ENCODE peak calls at places on chromosomes 1 and 21, in ten cellular contexts. Q is left ventricle myocardium inferior, U is HFF-Myc, C is cardiac muscle cell, K is adipocyte, G is left lung, J is ascending aorta, A is K562, M is choroid plexus epithelial cell, W is tibial nerve. N is an unnamed sample.

GRCh38 chr1:161486806-161487482 is 18.3 kb upstream of the FCGR2A start:
- DNase-seq in U (peak), G (no peak), A (peak), J (no peak), K (peak), Q (no peak), W (no peak), M (peak), C (peak), N (peak)

GRCh38 chr1:180842052-180842451 is 70.6 kb upstream of the KIAA1614 start:
- DNase-seq in W (no peak), J (no peak), K (peak), M (peak), G (no peak), C (peak), Q (no peak), U (peak), A (no peak), N (no peak)

GRCh38 chr1:200971955-200972711 is 51.4 kb downstream of the KIF21B start:
- DNase-seq in W (peak), M (peak), A (peak), G (no peak), J (peak), K (peak), U (no peak), C (peak), Q (peak), N (peak)

GRCh38 chr1:176118985-176119384 is 88.1 kb downstream of the COP1 start:
- DNase-seq in J (no peak), A (no peak), G (no peak), W (no peak), M (peak), Q (no peak), U (no peak), C (no peak), K (peak), N (no peak)

GRCh38 chr1:246269466-246269865 is 237.6 kb downstream of the SMYD3 start:
- DNase-seq in A (no peak), K (no peak), Q (no peak), J (no peak), G (no peak), U (no peak), M (no peak), C (peak), W (no peak), N (no peak)

GRCh38 chr1:32250893-32251716 is at the start of gene LCK:
- DNase-seq in J (no peak), W (no peak), C (no peak), M (no peak), Q (no peak), A (no peak), K (no peak), G (no peak), U (no peak), N (peak)

GRCh38 chr1:165073402-165074007 is 283.0 kb downstream of the LMX1A start:
- DNase-seq in G (no peak), A (peak), K (peak), J (no peak), W (no peak), Q (no peak), C (peak), M (peak), U (no peak), N (peak)

GRCh38 chr21:14072761-14073535 is 137.8 kb downstream of the LIPI start:
- DNase-seq in Q (no peak), M (no peak), J (no peak), C (no peak), K (no peak), W (no peak), G (peak), U (no peak), A (no peak), N (no peak)

GRCh38 chr1:212630159-212630900 is 21.8 kb downstream of the ATF3 start:
- DNase-seq in A (peak), Q (peak), M (peak), C (peak), K (peak), G (peak), J (peak), W (no peak), U (no peak), N (peak)

GRCh38 chr1:46757256-46757955 is 38.5 kb upstream of the EFCAB14 start:
- DNase-seq in C (peak), J (no peak), A (no peak), M (peak), W (no peak), G (peak), U (no peak), K (peak), Q (no peak), N (no peak)

GRCh38 chr1:243849089-243850012 is 692 bp downstream of the AKT3 start:
- DNase-seq in U (no peak), W (peak), A (peak), G (peak), K (peak), Q (peak), J (peak), C (peak), M (peak), N (no peak)

GRCh38 chr1:56249244-56249643 is 330.1 kb downstream of the PLPP3 start:
- DNase-seq in A (no peak), W (no peak), J (no peak), U (no peak), G (no peak), C (no peak), M (no peak), K (no peak), Q (peak), N (no peak)

GRCh38 chr1:246773213-246773641 is 49.0 kb downstream of the SCCPDH start:
- DNase-seq in K (no peak), A (no peak), W (no peak), U (no peak), J (no peak), Q (no peak), M (no peak), C (no peak), G (no peak), N (peak)

GRCh38 chr1:184882649-184883303 is 91.5 kb downstream of the NIBAN1 start:
- DNase-seq in J (peak), C (no peak), M (no peak), K (no peak), U (no peak), Q (peak), W (no peak), A (no peak), G (no peak), N (no peak)

GRCh38 chr1:198890531-198890930 is 251.7 kb downstream of the PTPRC start:
- DNase-seq in M (peak), G (no peak), U (no peak), W (no peak), J (no peak), K (peak), C (peak), Q (no peak), A (no peak), N (no peak)

GRCh38 chr1:119871881-119872280 is 24.4 kb downstream of the ADAM30 start:
- DNase-seq in M (no peak), G (peak), W (no peak), U (no peak), K (no peak), Q (no peak), J (no peak), A (no peak), C (no peak), N (no peak)

GRCh38 chr1:100683448-100684349 is 35.8 kb upstream of the VCAM1 start:
- DNase-seq in U (no peak), G (no peak), W (no peak), A (no peak), M (no peak), C (no peak), J (no peak), Q (no peak), K (no peak), N (no peak)

GRCh38 chr1:231428392-231428791 is 6.3 kb upstream of the EGLN1 start:
- DNase-seq in M (no peak), W (no peak), Q (no peak), U (no peak), C (no peak), K (no peak), J (no peak), A (no peak), G (no peak), N (no peak)

GRCh38 chr21:36916718-36917117 is 49.8 kb downstream of the HLCS start:
- DNase-seq in C (no peak), J (no peak), A (no peak), K (no peak), U (no peak), M (no peak), Q (no peak), G (no peak), W (no peak), N (peak)

GRCh38 chr1:184792450-184792969 is 37.9 kb upstream of the EDEM3 start:
- DNase-seq in K (peak), A (no peak), M (peak), C (peak), W (peak), Q (peak), G (peak), U (peak), J (peak), N (peak)

GRCh38 chr1:3656450-3657095 is 4.3 kb downstream of the TP73 start:
- DNase-seq in A (no peak), Q (peak), U (no peak), J (no peak), K (no peak), W (no peak), G (no peak), M (no peak), C (no peak), N (no peak)

GRCh38 chr1:234602334-234603220 is 7.4 kb downstream of the IRF2BP2 start:
- DNase-seq in J (peak), W (no peak), Q (no peak), K (peak), U (peak), G (no peak), A (peak), M (peak), C (peak), N (no peak)
- H3K4me3 ChIP-seq in J (peak), W (no peak), Q (peak), K (peak), U (no peak), G (no peak), A (peak), M (peak), C (peak), N (no peak)

GRCh38 chr1:2644591-2645101 is 11.8 kb upstream of the MMEL1 start:
- DNase-seq in K (no peak), W (no peak), J (peak), G (no peak), U (no peak), Q (no peak), M (no peak), C (no peak), A (no peak), N (no peak)
- H3K4me3 ChIP-seq in K (no peak), W (no peak), J (no peak), G (no peak), U (no peak), Q (no peak), M (no peak), C (no peak), A (no peak), N (no peak)

GRCh38 chr1:182433580-182433979 is 16.4 kb upstream of the RGSL1 start:
- DNase-seq in G (no peak), K (no peak), U (no peak), A (no peak), W (no peak), C (no peak), Q (no peak), M (no peak), J (no peak), N (no peak)

GRCh38 chr1:182426442-182427430 is 23.2 kb upstream of the RGSL1 start:
- DNase-seq in G (no peak), Q (no peak), W (no peak), M (no peak), A (no peak), C (no peak), U (no peak), K (no peak), J (no peak), N (peak)

GRCh38 chr1:182430263-182431068 is 19.5 kb upstream of the RGSL1 start:
- DNase-seq in K (no peak), M (peak), W (no peak), G (no peak), C (peak), Q (no peak), A (no peak), U (no peak), J (no peak), N (peak)

GRCh38 chr1:182431278-182431677 is 18.7 kb upstream of the RGSL1 start:
- DNase-seq in G (no peak), C (no peak), M (no peak), U (no peak), A (no peak), Q (no peak), J (no peak), W (no peak), K (no peak), N (no peak)

DNA sequence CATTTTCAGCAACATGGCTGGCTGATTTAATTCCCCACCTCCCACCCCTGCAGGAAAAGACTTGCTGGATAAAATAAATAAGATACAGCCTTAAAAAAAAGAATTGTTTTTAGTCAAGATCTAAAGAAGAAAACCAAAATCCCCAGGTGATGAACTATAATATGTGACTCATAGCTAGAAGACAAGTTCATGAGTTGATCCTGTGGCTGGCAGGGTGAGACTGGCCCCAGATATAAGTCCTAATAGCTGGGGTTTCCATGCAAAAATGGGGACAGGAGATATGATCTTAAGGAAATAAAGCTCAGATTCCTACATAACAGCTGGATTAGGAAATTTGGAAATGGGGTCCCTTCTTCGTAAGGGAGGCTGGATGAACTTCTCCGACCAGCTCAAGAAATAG is 21.9 kb upstream of the RGSL1 start:
- DNase-seq in C (no peak), J (no peak), Q (no peak), M (no peak), K (no peak), U (no peak), G (no peak), A (no peak), W (no peak), N (no peak)
- H3K4me3 ChIP-seq in C (no peak), J (no peak), Q (no peak), M (no peak), K (no peak), U (no peak), G (no peak), A (no peak), W (no peak), N (no peak)

GRCh38 chr1:27774654-27775053 is 1.6 kb downstream of the STX12 start:
- DNase-seq in M (no peak), U (no peak), J (no peak), K (no peak), G (no peak), W (no peak), C (no peak), Q (no peak), A (no peak), N (no peak)
- H3K4me3 ChIP-seq in M (peak), U (peak), J (peak), K (peak), G (no peak), W (peak), C (no peak), Q (peak), A (no peak), N (no peak)

GRCh38 chr1:204146309-204146708 is 5.5 kb downstream of the ETNK2 start:
- DNase-seq in C (no peak), Q (no peak), G (no peak), K (no peak), A (no peak), W (no peak), M (no peak), J (no peak), U (no peak), N (no peak)
- H3K4me3 ChIP-seq in C (no peak), Q (no peak), G (no peak), K (no peak), A (no peak), W (no peak), M (no peak), J (no peak), U (no peak), N (no peak)

DNA sequence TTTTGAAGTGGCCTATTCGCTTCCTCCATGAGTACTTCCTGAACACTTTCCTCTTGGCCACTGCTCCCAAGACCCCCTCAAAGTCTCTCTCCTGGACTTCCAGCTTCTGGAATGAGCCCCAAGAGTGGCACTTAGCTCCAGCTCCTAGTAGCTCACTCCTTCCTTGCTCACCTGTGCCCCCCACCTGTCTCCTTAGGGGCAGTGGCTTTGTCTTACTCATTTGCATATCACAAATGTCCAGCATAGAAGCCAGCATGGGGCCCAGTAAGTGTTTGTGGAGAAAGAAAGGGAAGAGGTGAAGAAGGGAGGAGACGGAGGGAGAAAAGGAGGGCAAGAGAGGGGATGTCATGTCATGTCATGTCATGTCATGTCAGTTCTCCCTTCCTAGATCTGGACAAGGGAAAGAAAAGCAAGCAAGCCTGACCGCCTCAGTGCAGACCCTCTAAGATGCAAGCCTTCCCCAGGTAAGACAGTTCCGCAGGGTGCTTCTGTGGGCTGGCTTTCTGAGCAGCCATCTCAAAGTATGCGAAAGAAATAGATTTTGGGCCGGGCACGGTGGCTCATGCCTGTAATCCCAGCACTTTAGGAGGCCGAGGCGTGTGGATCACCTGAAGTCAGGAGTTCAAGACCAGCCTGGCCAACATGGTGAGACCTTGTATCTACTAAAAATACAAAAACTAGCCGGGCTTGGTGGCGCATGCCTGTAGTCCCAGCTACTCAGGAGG is 6.9 kb upstream of the MX1 start:
- DNase-seq in K (no peak), A (no peak), W (no peak), C (no peak), M (no peak), G (no peak), U (no peak), J (no peak), Q (no peak), N (no peak)
- H3K4me3 ChIP-seq in K (no peak), A (no peak), W (no peak), C (no peak), M (no peak), G (no peak), U (no peak), J (no peak), Q (no peak), N (no peak)

N was measured in Jurkat, Clone E6-1.